ENCODE peak calls at places on chromosomes 4 and X, in six cellular contexts. Q is sciatic nerve, Y is left ventricle myocardium inferior, R is GM20000, I is uterus, Z is NCI-H774. K is an unnamed sample.

GRCh38 chrX:20412871-20413486 is 146.3 kb upstream of the RPS6KA3 start:
- DNase-seq in Q (no peak), Y (peak; percentile 15), R (peak; percentile 24), I (no peak), Z (no peak), K (peak; percentile 31)

GRCh38 chr4:150115851-150116250 is 37.6 kb downstream of the DCLK2 start:
- DNase-seq in Q (no peak), Y (no peak), R (no peak), I (no peak), Z (no peak), K (no peak)

GRCh38 chr4:146381263-146381872 is 140.4 kb downstream of the SLC10A7 start:
- DNase-seq in Q (no peak), Y (no peak), R (no peak), I (no peak), Z (no peak), K (no peak)

GRCh38 chr4:166121897-166122296 is 248.9 kb downstream of the TLL1 start:
- DNase-seq in Q (no peak), Y (no peak), R (no peak), I (no peak), Z (no peak), K (no peak)

GRCh38 chrX:129423191-129423590 is 100.1 kb downstream of the SMARCA1 start:
- DNase-seq in Q (no peak), Y (no peak), R (no peak), I (no peak), Z (no peak), K (no peak)

GRCh38 chrX:144601010-144601409 is 646.3 kb upstream of the SPANXN1 start:
- DNase-seq in Q (no peak), Y (no peak), R (no peak), I (no peak), Z (no peak), K (no peak)

GRCh38 chr4:128866691-128867090 is 57.2 kb downstream of the JADE1 start:
- DNase-seq in Q (no peak), Y (no peak), R (no peak), I (no peak), Z (no peak), K (no peak)

GRCh38 chrX:39814391-39814790 is 283.4 kb downstream of the BCOR start:
- DNase-seq in Q (no peak), Y (no peak), R (peak; percentile 41), I (no peak), Z (peak; percentile 25), K (peak; percentile 8)

GRCh38 chr4:34362654-34363053 is 1881.7 kb downstream of the ARAP2 start:
- DNase-seq in Q (no peak), Y (no peak), R (no peak), I (no peak), Z (no peak), K (no peak)

GRCh38 chrX:47900833-47901232 is 64.1 kb downstream of the ZNF81 start:
- DNase-seq in Q (no peak), Y (no peak), R (peak; percentile 2), I (no peak), Z (no peak), K (peak; percentile 4)

GRCh38 chr4:71283642-71284257 is 55.1 kb upstream of the SLC4A4 start:
- DNase-seq in Q (no peak), Y (no peak), R (no peak), I (no peak), Z (no peak), K (no peak)

GRCh38 chr4:10106421-10107039 is 10.1 kb downstream of the WDR1 start:
- DNase-seq in Q (peak; percentile 82), Y (no peak), R (no peak), I (peak; percentile 83), Z (no peak), K (no peak)

GRCh38 chr4:107592518-107592917 is 127.5 kb downstream of the PAPSS1 start:
- DNase-seq in Q (no peak), Y (no peak), R (no peak), I (no peak), Z (no peak), K (no peak)

GRCh38 chrX:151982217-151982616 is 7.7 kb upstream of the GABRE start:
- DNase-seq in Q (no peak), Y (no peak), R (no peak), I (no peak), Z (no peak), K (no peak)

GRCh38 chrX:154596290-154596929 is 11.5 kb downstream of the CTAG1A start:
- DNase-seq in Q (no peak), Y (no peak), R (no peak), I (no peak), Z (no peak), K (no peak)

K was measured in germinal center.